ENCODE peak calls at places on chromosomes 5 and 9, in four cellular contexts. One of them, this sample, is unnamed.

GRCh38 chr9:34546834-34547827 is 24.3 kb upstream of the ENHO start:
- DNase-seq in uterus: peak
- DNase-seq in fibroblast of mammary gland: peak
- DNase-seq in GM12878: no peak
- DNase-seq in this sample: no peak

GRCh38 chr9:33186457-33187168 is 19.5 kb upstream of the B4GALT1 start:
- DNase-seq in GM12878: no peak
- DNase-seq in fibroblast of mammary gland: no peak
- DNase-seq in uterus: peak
- DNase-seq in this sample: no peak

GRCh38 chr9:113462781-113463286 is 693 bp upstream of the RGS3 start:
- DNase-seq in GM12878: no peak
- DNase-seq in uterus: no peak
- DNase-seq in fibroblast of mammary gland: no peak
- DNase-seq in this sample: no peak

GRCh38 chr5:59837071-59837470 is 56.5 kb downstream of the PDE4D start:
- DNase-seq in fibroblast of mammary gland: no peak
- DNase-seq in GM12878: no peak
- DNase-seq in uterus: no peak
- DNase-seq in this sample: no peak

GRCh38 chr5:14173419-14174234 is 30.5 kb downstream of the TRIO start:
- DNase-seq in fibroblast of mammary gland: no peak
- DNase-seq in uterus: no peak
- DNase-seq in GM12878: no peak
- DNase-seq in this sample: no peak

GRCh38 chr5:148898413-148899075 is 72.1 kb downstream of the ADRB2 start:
- DNase-seq in GM12878: no peak
- DNase-seq in fibroblast of mammary gland: no peak
- DNase-seq in uterus: no peak
- DNase-seq in this sample: no peak

GRCh38 chr9:21287280-21287679 is 17.8 kb downstream of the IFNA5 start:
- DNase-seq in fibroblast of mammary gland: no peak
- DNase-seq in uterus: no peak
- DNase-seq in GM12878: no peak
- DNase-seq in this sample: no peak

GRCh38 chr5:35926389-35927051 is 11.9 kb downstream of the CAPSL start:
- DNase-seq in uterus: peak
- DNase-seq in fibroblast of mammary gland: peak
- DNase-seq in GM12878: no peak
- DNase-seq in this sample: peak

GRCh38 chr5:91190333-91190680 is 192.8 kb downstream of the ARRDC3 start:
- DNase-seq in uterus: no peak
- DNase-seq in fibroblast of mammary gland: no peak
- DNase-seq in GM12878: no peak
- DNase-seq in this sample: no peak

GRCh38 chr9:79012561-79012960 is 559.2 kb upstream of the TLE4 start:
- DNase-seq in uterus: no peak
- DNase-seq in GM12878: no peak
- DNase-seq in fibroblast of mammary gland: peak
- DNase-seq in this sample: no peak

GRCh38 chr5:20654746-20655145 is 666.7 kb upstream of the CDH18 start:
- DNase-seq in fibroblast of mammary gland: no peak
- DNase-seq in GM12878: no peak
- DNase-seq in uterus: no peak
- DNase-seq in this sample: no peak

GRCh38 chr5:55159763-55160492 is at the start of gene GPX8:
- DNase-seq in fibroblast of mammary gland: peak
- DNase-seq in uterus: peak
- DNase-seq in GM12878: no peak
- DNase-seq in this sample: no peak

GRCh38 chr5:16585028-16585667 is 31.6 kb downstream of the RETREG1 start:
- DNase-seq in GM12878: no peak
- DNase-seq in uterus: no peak
- DNase-seq in fibroblast of mammary gland: no peak
- DNase-seq in this sample: no peak

GRCh38 chr5:79590395-79590999 is 21.7 kb upstream of the TENT2 start:
- DNase-seq in GM12878: no peak
- DNase-seq in fibroblast of mammary gland: no peak
- DNase-seq in uterus: no peak
- DNase-seq in this sample: no peak

GRCh38 chr5:62791059-62791458 is 212.4 kb downstream of the LRRC70 start:
- DNase-seq in uterus: no peak
- DNase-seq in fibroblast of mammary gland: peak
- DNase-seq in GM12878: no peak
- DNase-seq in this sample: no peak
- TF ChIP-seq CTCF in uterus: no peak
- TF ChIP-seq CTCF in fibroblast of mammary gland: peak
- TF ChIP-seq CTCF in GM12878: no peak
- TF ChIP-seq CTCF in this sample: no peak

DNA sequence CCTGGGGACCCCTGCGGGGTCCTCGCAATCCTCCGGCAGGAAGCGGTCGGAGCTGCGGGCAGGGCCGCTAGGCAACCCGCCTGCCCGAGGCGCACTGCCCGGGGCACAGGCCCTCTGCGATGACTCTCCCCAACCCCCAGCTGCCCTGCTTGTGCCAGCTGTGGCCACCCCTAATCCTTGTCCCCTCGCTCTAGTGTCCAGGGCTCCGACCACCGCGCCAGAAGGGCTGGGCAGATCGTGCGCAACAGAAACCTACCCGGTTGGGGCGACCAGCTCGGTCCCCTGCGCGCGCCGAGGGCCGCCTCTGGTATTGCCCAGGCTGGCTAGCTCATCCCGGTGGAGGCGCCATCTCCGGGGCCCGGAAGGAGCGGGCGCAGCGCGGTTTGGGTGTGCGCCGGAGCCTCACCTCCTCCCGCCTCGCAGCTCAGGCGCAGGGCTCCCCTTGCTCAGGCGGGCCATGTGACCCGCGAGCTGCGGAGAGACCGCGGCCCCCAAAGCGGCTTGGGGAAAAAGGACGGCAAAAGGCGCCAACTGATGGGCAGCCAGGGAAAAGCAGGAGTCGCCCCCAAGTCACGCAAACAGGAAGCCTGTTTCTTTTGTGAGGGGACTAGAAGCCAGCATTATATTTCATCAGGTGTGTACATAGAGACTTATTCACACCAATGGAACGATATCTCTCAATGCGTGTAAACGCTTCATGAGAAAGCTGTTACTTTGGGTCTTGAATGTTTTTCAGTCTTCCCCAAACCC is 46.8 kb upstream of the RNF20 start:
- DNase-seq in uterus: peak
- DNase-seq in GM12878: no peak
- DNase-seq in fibroblast of mammary gland: peak
- DNase-seq in this sample: no peak
- TF ChIP-seq CTCF in uterus: peak
- TF ChIP-seq CTCF in GM12878: no peak
- TF ChIP-seq CTCF in fibroblast of mammary gland: peak
- TF ChIP-seq CTCF in this sample: no peak

DNA sequence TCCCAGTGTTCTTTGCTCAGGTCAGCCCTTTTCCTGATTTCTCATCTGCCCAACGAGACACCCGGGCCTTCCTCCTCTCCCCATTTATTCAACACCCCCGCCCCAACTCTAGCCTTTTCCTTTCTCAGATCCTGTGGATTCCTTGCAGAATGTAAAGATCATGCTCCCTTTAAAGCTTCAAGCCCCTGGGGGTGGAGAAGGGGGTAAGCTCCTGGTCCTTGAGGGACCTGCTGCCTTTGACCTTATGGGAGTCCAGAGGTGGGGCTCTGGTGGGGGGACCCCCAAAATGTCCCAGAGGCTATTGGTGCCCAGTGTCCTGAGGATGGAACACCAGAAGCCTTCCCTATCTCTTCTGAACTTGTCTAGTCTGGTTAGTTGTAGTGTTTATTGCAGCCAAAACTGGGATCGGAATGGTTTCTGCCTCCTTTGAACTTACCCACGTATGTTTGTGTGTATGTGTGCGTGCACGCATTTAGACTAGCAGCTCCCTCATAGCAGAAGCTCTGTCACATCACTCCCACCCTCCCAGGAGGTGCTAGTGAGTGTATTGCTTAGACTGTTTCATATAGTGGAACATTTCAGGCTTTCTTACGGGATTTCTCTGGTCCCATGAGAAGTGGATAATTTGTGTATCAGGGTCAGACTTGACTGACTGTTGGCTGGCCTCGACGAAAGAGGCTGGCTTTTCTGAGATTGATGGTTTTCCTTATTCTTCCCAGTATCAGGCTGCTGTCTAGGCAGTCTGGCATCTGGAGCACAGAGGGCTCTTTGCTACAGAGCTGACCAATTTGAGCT is 1.1 kb downstream of the GALNT10 start:
- DNase-seq in GM12878: no peak
- DNase-seq in uterus: no peak
- DNase-seq in fibroblast of mammary gland: peak
- DNase-seq in this sample: no peak
- TF ChIP-seq CTCF in GM12878: no peak
- TF ChIP-seq CTCF in uterus: no peak
- TF ChIP-seq CTCF in fibroblast of mammary gland: no peak
- TF ChIP-seq CTCF in this sample: no peak

DNA sequence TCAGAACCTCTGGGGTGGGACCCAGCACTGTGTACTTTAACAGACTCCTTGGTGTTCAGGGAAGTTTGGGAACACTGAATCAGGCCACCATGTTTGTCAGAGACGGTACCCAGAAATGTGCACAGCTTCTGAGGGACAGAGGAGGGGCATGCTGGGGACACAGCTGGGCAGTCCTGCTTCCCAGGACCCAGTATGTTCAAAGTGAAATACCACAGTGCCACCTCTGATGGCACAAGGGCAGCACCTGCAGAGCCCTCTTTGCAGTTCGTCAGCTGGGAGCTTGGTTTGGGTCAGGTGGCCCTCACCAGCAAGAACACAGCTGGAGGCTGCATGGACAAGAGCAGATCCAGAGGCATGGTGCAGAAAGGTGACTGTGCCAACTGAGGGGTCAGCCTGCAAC is 51.2 kb downstream of the NDST1 start:
- DNase-seq in fibroblast of mammary gland: no peak
- DNase-seq in GM12878: no peak
- DNase-seq in uterus: no peak
- DNase-seq in this sample: no peak
- TF ChIP-seq CTCF in fibroblast of mammary gland: no peak
- TF ChIP-seq CTCF in GM12878: no peak
- TF ChIP-seq CTCF in uterus: no peak
- TF ChIP-seq CTCF in this sample: no peak

GRCh38 chr9:115035872-115036612 is 81.9 kb downstream of the TNC start:
- DNase-seq in GM12878: peak
- DNase-seq in fibroblast of mammary gland: peak
- DNase-seq in uterus: no peak
- DNase-seq in this sample: no peak

GRCh38 chr9:115033800-115034199 is 84.2 kb downstream of the TNC start:
- DNase-seq in uterus: no peak
- DNase-seq in GM12878: no peak
- DNase-seq in fibroblast of mammary gland: no peak
- DNase-seq in this sample: no peak

GRCh38 chr9:115030006-115030405 is 88.0 kb downstream of the TNC start:
- DNase-seq in uterus: no peak
- DNase-seq in fibroblast of mammary gland: no peak
- DNase-seq in GM12878: no peak
- DNase-seq in this sample: no peak

GRCh38 chr9:115034801-115035200 is 83.2 kb downstream of the TNC start:
- DNase-seq in fibroblast of mammary gland: peak
- DNase-seq in GM12878: no peak
- DNase-seq in uterus: no peak
- DNase-seq in this sample: no peak

DNA sequence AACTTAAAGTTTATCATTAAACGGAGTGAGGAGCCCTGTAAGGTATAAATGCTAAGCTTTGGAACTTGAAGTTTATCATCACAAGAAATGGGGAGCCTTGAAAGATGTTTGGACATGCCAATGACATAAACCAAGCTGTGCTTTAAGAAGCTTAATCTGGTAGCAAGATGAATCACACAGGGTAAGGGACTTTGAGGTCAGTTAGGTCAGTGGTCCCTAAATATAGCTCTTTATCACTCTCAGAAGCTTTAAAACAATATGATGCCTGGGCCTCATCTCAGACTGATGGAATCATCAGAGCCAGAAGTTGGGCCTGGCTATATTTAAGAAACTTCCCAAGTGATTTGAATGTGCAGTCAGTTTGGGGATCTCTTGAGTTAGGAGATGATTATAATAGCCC is 85.7 kb downstream of the TNC start:
- DNase-seq in GM12878: no peak
- DNase-seq in fibroblast of mammary gland: no peak
- DNase-seq in uterus: no peak
- DNase-seq in this sample: no peak
- TF ChIP-seq CTCF in GM12878: no peak
- TF ChIP-seq CTCF in fibroblast of mammary gland: no peak
- TF ChIP-seq CTCF in uterus: no peak
- TF ChIP-seq CTCF in this sample: no peak

GRCh38 chr5:94811341-94811740 is 192.9 kb downstream of the SLF1 start:
- DNase-seq in fibroblast of mammary gland: no peak
- DNase-seq in uterus: no peak
- DNase-seq in GM12878: no peak
- DNase-seq in this sample: no peak

GRCh38 chr5:94810281-94810680 is 191.8 kb downstream of the SLF1 start:
- DNase-seq in fibroblast of mammary gland: no peak
- DNase-seq in uterus: no peak
- DNase-seq in GM12878: no peak
- DNase-seq in this sample: no peak

GRCh38 chr5:94808497-94808896 is 190.0 kb downstream of the SLF1 start:
- DNase-seq in GM12878: no peak
- DNase-seq in uterus: no peak
- DNase-seq in fibroblast of mammary gland: no peak
- DNase-seq in this sample: no peak

GRCh38 chr5:94812232-94812631 is 193.8 kb downstream of the SLF1 start:
- DNase-seq in GM12878: no peak
- DNase-seq in fibroblast of mammary gland: no peak
- DNase-seq in uterus: no peak
- DNase-seq in this sample: no peak

GRCh38 chr5:94807985-94808384 is 189.5 kb downstream of the SLF1 start:
- DNase-seq in GM12878: no peak
- DNase-seq in fibroblast of mammary gland: no peak
- DNase-seq in uterus: no peak
- DNase-seq in this sample: no peak
- TF ChIP-seq CTCF in GM12878: no peak
- TF ChIP-seq CTCF in fibroblast of mammary gland: no peak
- TF ChIP-seq CTCF in uterus: no peak
- TF ChIP-seq CTCF in this sample: no peak

GRCh38 chr9:16431666-16432065 is 438.8 kb downstream of the BNC2 start:
- DNase-seq in fibroblast of mammary gland: no peak
- DNase-seq in uterus: no peak
- DNase-seq in GM12878: no peak
- DNase-seq in this sample: no peak

GRCh38 chr9:16434522-16434921 is 435.9 kb downstream of the BNC2 start:
- DNase-seq in uterus: no peak
- DNase-seq in GM12878: no peak
- DNase-seq in fibroblast of mammary gland: peak
- DNase-seq in this sample: no peak

GRCh38 chr9:16436545-16436944 is 433.9 kb downstream of the BNC2 start:
- DNase-seq in fibroblast of mammary gland: no peak
- DNase-seq in GM12878: no peak
- DNase-seq in uterus: no peak
- DNase-seq in this sample: no peak
- TF ChIP-seq CTCF in fibroblast of mammary gland: no peak
- TF ChIP-seq CTCF in GM12878: no peak
- TF ChIP-seq CTCF in uterus: no peak
- TF ChIP-seq CTCF in this sample: no peak